ENCODE peak calls at places on chromosome 9, in five cellular contexts. One of them, this sample, is unnamed.

GRCh38 chr9:93205045-93205768 is 21.3 kb downstream of the WNK2 start:
- DNase-seq in HepG2: peak; percentile 48
- DNase-seq in K562: no peak
- DNase-seq in GM12878: no peak
- DNase-seq in H1: no peak
- DNase-seq in this sample: no peak

GRCh38 chr9:113712053-113712452 is 164.1 kb upstream of the ZNF618 start:
- DNase-seq in HepG2: no peak
- DNase-seq in K562: no peak
- DNase-seq in GM12878: no peak
- DNase-seq in H1: peak; percentile 13
- DNase-seq in this sample: no peak

GRCh38 chr9:130682490-130683121 is 11.0 kb upstream of the EXOSC2 start:
- DNase-seq in HepG2: peak; percentile 62
- DNase-seq in K562: peak; percentile 77
- DNase-seq in GM12878: no peak
- DNase-seq in H1: peak; percentile 88
- DNase-seq in this sample: peak; percentile 91

GRCh38 chr9:9855503-9856078 is 757.2 kb downstream of the PTPRD start:
- DNase-seq in HepG2: no peak
- DNase-seq in K562: no peak
- DNase-seq in GM12878: no peak
- DNase-seq in H1: no peak
- DNase-seq in this sample: no peak

GRCh38 chr9:20144255-20144654 is 355.4 kb upstream of the SLC24A2 start:
- DNase-seq in HepG2: no peak
- DNase-seq in K562: no peak
- DNase-seq in GM12878: no peak
- DNase-seq in H1: no peak
- DNase-seq in this sample: no peak

GRCh38 chr9:373759-374206 is 159.1 kb downstream of the DOCK8 start:
- DNase-seq in HepG2: no peak
- DNase-seq in K562: peak; percentile 33
- DNase-seq in GM12878: no peak
- DNase-seq in H1: no peak
- DNase-seq in this sample: no peak

GRCh38 chr9:34989946-34990635 is 546 bp downstream of the DNAJB5 start:
- DNase-seq in HepG2: no peak
- DNase-seq in K562: peak; percentile 44
- DNase-seq in GM12878: no peak
- DNase-seq in H1: peak; percentile 84
- DNase-seq in this sample: no peak

GRCh38 chr9:35666045-35666444 is 1.1 kb upstream of the ARHGEF39 start:
- DNase-seq in HepG2: no peak
- DNase-seq in K562: no peak
- DNase-seq in GM12878: no peak
- DNase-seq in H1: no peak
- DNase-seq in this sample: no peak

DNA sequence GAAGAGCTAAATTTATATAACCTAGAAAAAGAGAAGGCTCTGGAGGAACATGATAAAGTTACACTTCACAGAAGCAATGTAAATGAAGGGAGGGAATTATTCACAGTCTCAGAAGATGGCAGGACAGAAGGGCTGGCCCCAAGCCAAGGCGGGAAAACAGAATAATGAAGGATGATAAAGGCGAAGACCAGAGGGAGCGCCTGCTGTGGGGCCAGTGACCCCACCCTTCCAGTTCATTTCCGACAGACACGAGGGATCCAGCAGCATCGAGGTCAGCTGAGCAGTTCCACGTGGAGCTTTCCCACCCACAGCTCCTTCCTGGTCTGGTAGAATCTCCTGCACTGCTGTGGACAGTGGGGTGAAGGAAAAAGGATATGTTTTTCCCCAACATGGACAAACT is 266.0 kb upstream of the VLDLR start:
- DNase-seq in HepG2: no peak
- DNase-seq in K562: no peak
- DNase-seq in GM12878: no peak
- DNase-seq in H1: no peak
- DNase-seq in this sample: no peak
- TF ChIP-seq KDM1A in HepG2: no peak
- TF ChIP-seq KDM1A in K562: no peak
- TF ChIP-seq KDM1A in GM12878: no peak
- TF ChIP-seq KDM1A in H1: no peak
- TF ChIP-seq KDM1A in this sample: no peak

GRCh38 chr9:70486127-70486526 is 71.7 kb upstream of the KLF9 start:
- DNase-seq in HepG2: no peak
- DNase-seq in K562: no peak
- DNase-seq in GM12878: no peak
- DNase-seq in H1: no peak
- DNase-seq in this sample: no peak

GRCh38 chr9:70488098-70488792 is 73.8 kb upstream of the KLF9 start:
- DNase-seq in HepG2: no peak
- DNase-seq in K562: no peak
- DNase-seq in GM12878: no peak
- DNase-seq in H1: no peak
- DNase-seq in this sample: no peak

GRCh38 chr9:70485273-70485858 is 70.9 kb upstream of the KLF9 start:
- DNase-seq in HepG2: no peak
- DNase-seq in K562: peak; percentile 93
- DNase-seq in GM12878: no peak
- DNase-seq in H1: no peak
- DNase-seq in this sample: no peak

GRCh38 chr9:70481471-70481870 is 67.0 kb upstream of the KLF9 start:
- DNase-seq in HepG2: no peak
- DNase-seq in K562: no peak
- DNase-seq in GM12878: no peak
- DNase-seq in H1: no peak
- DNase-seq in this sample: no peak

GRCh38 chr9:70484232-70485130 is 70.0 kb upstream of the KLF9 start:
- DNase-seq in HepG2: peak; percentile 59
- DNase-seq in K562: peak; percentile 80
- DNase-seq in GM12878: no peak
- DNase-seq in H1: no peak
- DNase-seq in this sample: peak; percentile 86
- TF ChIP-seq KDM1A in HepG2: no peak
- TF ChIP-seq KDM1A in K562: no peak
- TF ChIP-seq KDM1A in GM12878: no peak
- TF ChIP-seq KDM1A in H1: no peak
- TF ChIP-seq KDM1A in this sample: no peak

GRCh38 chr9:88574993-88575392 is 40.0 kb downstream of the NXNL2 start:
- DNase-seq in HepG2: no peak
- DNase-seq in K562: no peak
- DNase-seq in GM12878: no peak
- DNase-seq in H1: no peak
- DNase-seq in this sample: no peak
- TF ChIP-seq KDM1A in HepG2: no peak
- TF ChIP-seq KDM1A in K562: no peak
- TF ChIP-seq KDM1A in GM12878: no peak
- TF ChIP-seq KDM1A in H1: no peak
- TF ChIP-seq KDM1A in this sample: no peak

GRCh38 chr9:134206317-134207300 is 42.2 kb upstream of the RNU6ATAC start:
- DNase-seq in HepG2: no peak
- DNase-seq in K562: no peak
- DNase-seq in GM12878: no peak
- DNase-seq in H1: no peak
- DNase-seq in this sample: no peak
- TF ChIP-seq KDM1A in HepG2: no peak
- TF ChIP-seq KDM1A in K562: no peak
- TF ChIP-seq KDM1A in GM12878: no peak
- TF ChIP-seq KDM1A in H1: no peak
- TF ChIP-seq KDM1A in this sample: no peak

GRCh38 chr9:95091574-95091970 is 225.9 kb downstream of the FANCC start:
- DNase-seq in HepG2: no peak
- DNase-seq in K562: no peak
- DNase-seq in GM12878: no peak
- DNase-seq in H1: no peak
- DNase-seq in this sample: peak; percentile 41

GRCh38 chr9:95091971-95092320 is 225.6 kb downstream of the FANCC start:
- DNase-seq in HepG2: no peak
- DNase-seq in K562: no peak
- DNase-seq in GM12878: no peak
- DNase-seq in H1: no peak
- DNase-seq in this sample: peak; percentile 45

GRCh38 chr9:95090871-95091573 is 226.5 kb downstream of the FANCC start:
- DNase-seq in HepG2: no peak
- DNase-seq in K562: no peak
- DNase-seq in GM12878: no peak
- DNase-seq in H1: no peak
- DNase-seq in this sample: peak; percentile 36

GRCh38 chr9:95094002-95094401 is 223.5 kb downstream of the FANCC start:
- DNase-seq in HepG2: no peak
- DNase-seq in K562: no peak
- DNase-seq in GM12878: no peak
- DNase-seq in H1: no peak
- DNase-seq in this sample: no peak

DNA sequence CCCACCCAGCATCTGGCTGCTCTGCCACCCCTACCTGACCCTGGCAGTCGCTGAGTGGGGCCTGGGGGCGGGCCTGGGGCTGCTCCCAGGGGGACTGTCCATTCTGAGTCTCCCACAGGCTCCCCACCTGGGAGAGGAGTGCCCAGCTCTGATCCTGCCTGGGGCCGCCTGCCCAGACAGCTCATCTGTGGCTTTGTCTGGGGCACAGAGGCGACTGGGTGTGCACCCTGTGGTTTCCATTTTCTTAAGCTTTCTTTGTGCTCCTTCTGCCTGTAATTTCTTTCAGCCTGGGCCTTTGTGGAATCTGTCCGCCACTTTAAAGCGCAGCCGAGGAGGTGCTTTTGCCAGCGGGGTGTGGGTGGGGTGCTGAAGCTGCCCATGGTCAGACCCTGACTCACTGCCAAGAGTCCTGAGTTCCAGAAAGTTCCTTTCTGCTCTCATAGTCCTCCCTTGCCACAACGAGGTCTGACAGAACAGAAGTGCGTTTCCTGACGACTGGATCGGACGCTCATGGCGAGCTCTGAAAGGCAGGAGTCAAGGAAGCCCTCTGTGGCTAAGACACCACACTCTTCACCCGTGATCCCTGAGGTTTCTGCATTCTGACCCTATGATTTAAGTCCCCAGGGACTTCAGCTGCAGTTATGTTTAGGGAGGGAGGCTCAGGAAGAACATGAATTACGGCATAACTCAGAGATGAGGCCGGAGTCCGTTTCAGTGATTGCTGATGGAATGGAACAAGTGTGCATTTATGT is 225.0 kb downstream of the FANCC start:
- DNase-seq in HepG2: no peak
- DNase-seq in K562: no peak
- DNase-seq in GM12878: no peak
- DNase-seq in H1: no peak
- DNase-seq in this sample: no peak
- TF ChIP-seq KDM1A in HepG2: no peak
- TF ChIP-seq KDM1A in K562: no peak
- TF ChIP-seq KDM1A in GM12878: no peak
- TF ChIP-seq KDM1A in H1: no peak
- TF ChIP-seq KDM1A in this sample: no peak

GRCh38 chr9:106557996-106558667 is 304.8 kb upstream of the ZNF462 start:
- DNase-seq in HepG2: no peak
- DNase-seq in K562: no peak
- DNase-seq in GM12878: no peak
- DNase-seq in H1: no peak
- DNase-seq in this sample: no peak
- TF ChIP-seq KDM1A in HepG2: no peak
- TF ChIP-seq KDM1A in K562: no peak
- TF ChIP-seq KDM1A in GM12878: no peak
- TF ChIP-seq KDM1A in H1: no peak
- TF ChIP-seq KDM1A in this sample: no peak

This sample was measured in A549.